ENCODE peak calls at places on chromosomes 4 and X, in four cellular contexts. O, L, C and U are unnamed samples.

GRCh38 chr4:183872531-183872930 is 32.6 kb upstream of the STOX2 start:
- DNase-seq in O (no peak), L (no peak), C (no peak), U (no peak)

GRCh38 chrX:39840141-39841126 is 257.3 kb downstream of the BCOR start:
- DNase-seq in L (no peak), C (no peak), O (no peak), U (no peak)

GRCh38 chrX:31713120-31713519 is 641.3 kb upstream of the FTHL17 start:
- DNase-seq in L (no peak), C (no peak), O (no peak), U (no peak)

GRCh38 chrX:152600853-152601635 is 36.7 kb upstream of the GABRQ start:
- DNase-seq in C (no peak), L (no peak), O (peak), U (no peak)

GRCh38 chrX:46626566-46626965 is 53.0 kb downstream of the CHST7 start:
- DNase-seq in C (no peak), L (no peak), O (no peak), U (no peak)

GRCh38 chrX:40267334-40268118 is 169.8 kb upstream of the BCOR start:
- DNase-seq in O (no peak), L (no peak), C (no peak), U (no peak)

GRCh38 chr4:85482000-85482738 is 7.2 kb downstream of the ARHGAP24 start:
- DNase-seq in O (no peak), C (no peak), L (no peak), U (no peak)

GRCh38 chrX:97074400-97074799 is 190.7 kb downstream of the RPA4 start:
- DNase-seq in C (no peak), L (no peak), O (no peak), U (no peak)

GRCh38 chr4:107066622-107067021 is 30.5 kb upstream of the DKK2 start:
- DNase-seq in L (no peak), O (no peak), C (no peak), U (no peak)

GRCh38 chrX:154918060-154918483 is 31.9 kb downstream of the F8A1 start:
- DNase-seq in C (peak), O (peak), L (peak), U (no peak)